ENCODE peak calls at places on chromosomes 7 and 10, in nine cellular contexts. W, D, S, K, Z, A, Y, L and P are unnamed samples.

GRCh38 chr10:36736311-36736710 is 389.1 kb upstream of the ANKRD30A start:
- DNase-seq in W (no peak), D (no peak), S (peak), K (no peak), Z (no peak), A (no peak), Y (no peak), L (no peak), P (no peak)

GRCh38 chr7:108808556-108808955 is 238.9 kb downstream of the DNAJB9 start:
- DNase-seq in W (no peak), D (no peak), S (no peak), K (no peak), Z (no peak), A (no peak), Y (no peak), L (no peak), P (no peak)

GRCh38 chr7:157276731-157277562 is 59.9 kb upstream of the DNAJB6 start:
- DNase-seq in W (no peak), D (peak), S (peak), K (no peak), Z (peak), A (no peak), Y (no peak), L (no peak), P (no peak)

GRCh38 chr10:17562572-17562971 is 54.6 kb downstream of the HACD1 start:
- DNase-seq in W (no peak), D (no peak), S (no peak), K (no peak), Z (peak), A (no peak), Y (no peak), L (no peak), P (no peak)

GRCh38 chr10:132656283-132657126 is 118.9 kb downstream of the INPP5A start:
- DNase-seq in W (no peak), D (no peak), S (no peak), K (no peak), Z (no peak), A (no peak), Y (no peak), L (no peak), P (no peak)

GRCh38 chr10:80333985-80334384 is 22.6 kb downstream of the DYDC1 start:
- DNase-seq in W (no peak), D (no peak), S (no peak), K (no peak), Z (no peak), A (no peak), Y (no peak), L (no peak), P (no peak)

GRCh38 chr10:878333-878753 is 53.2 kb downstream of the LARP4B start:
- DNase-seq in W (no peak), D (no peak), S (no peak), K (no peak), Z (no peak), A (no peak), Y (no peak), L (no peak), P (no peak)

GRCh38 chr10:89414879-89415821 is 782 bp downstream of the IFIT5 start:
- DNase-seq in W (peak), D (peak), S (no peak), K (peak), Z (peak), A (peak), Y (peak), L (peak), P (peak)

GRCh38 chr7:100728196-100728595 is 5.2 kb upstream of the ZAN start:
- DNase-seq in W (no peak), D (no peak), S (no peak), K (no peak), Z (no peak), A (no peak), Y (no peak), L (no peak), P (no peak)

GRCh38 chr10:98254234-98254858 is 13.6 kb downstream of the LOXL4 start:
- DNase-seq in W (no peak), D (no peak), S (no peak), K (no peak), Z (no peak), A (no peak), Y (no peak), L (no peak), P (no peak)

GRCh38 chr7:11726251-11727155 is 105.5 kb downstream of the THSD7A start:
- DNase-seq in W (no peak), D (peak), S (no peak), K (no peak), Z (no peak), A (no peak), Y (no peak), L (peak), P (no peak)

GRCh38 chr10:26437637-26438461 is at the start of gene APBB1IP:
- DNase-seq in W (peak), D (no peak), S (no peak), K (peak), Z (no peak), A (peak), Y (no peak), L (peak), P (peak)